ENCODE peak calls at places on chromosomes 5 and 9, in eight cellular contexts. One of them, this sample, is unnamed.

GRCh38 chr9:35432076-35432475 is 57.8 kb upstream of the RUSC2 start:
- DNase-seq in nephron progenitor cell: no peak
- DNase-seq in NCI-H1092: no peak
- DNase-seq in HTR-8/SVneo: no peak
- DNase-seq in activated CD4-positive, CD25-positive, alpha-beta regulatory T cell: no peak
- DNase-seq in Caki2: no peak
- DNase-seq in GDM1: no peak
- DNase-seq in kidney tubule cell: no peak
- DNase-seq in this sample: no peak

GRCh38 chr5:24167791-24168190 is 477.0 kb downstream of the CDH10 start:
- DNase-seq in nephron progenitor cell: no peak
- DNase-seq in NCI-H1092: no peak
- DNase-seq in HTR-8/SVneo: no peak
- DNase-seq in activated CD4-positive, CD25-positive, alpha-beta regulatory T cell: no peak
- DNase-seq in Caki2: peak
- DNase-seq in GDM1: no peak
- DNase-seq in kidney tubule cell: peak
- DNase-seq in this sample: peak

GRCh38 chr5:40288791-40289475 is 390.8 kb upstream of the PTGER4 start:
- DNase-seq in nephron progenitor cell: no peak
- DNase-seq in NCI-H1092: no peak
- DNase-seq in HTR-8/SVneo: no peak
- DNase-seq in activated CD4-positive, CD25-positive, alpha-beta regulatory T cell: no peak
- DNase-seq in Caki2: no peak
- DNase-seq in GDM1: no peak
- DNase-seq in kidney tubule cell: no peak
- DNase-seq in this sample: no peak

GRCh38 chr9:6076856-6077255 is 61.4 kb upstream of the RANBP6 start:
- DNase-seq in nephron progenitor cell: no peak
- DNase-seq in NCI-H1092: no peak
- DNase-seq in HTR-8/SVneo: no peak
- DNase-seq in activated CD4-positive, CD25-positive, alpha-beta regulatory T cell: no peak
- DNase-seq in Caki2: no peak
- DNase-seq in GDM1: no peak
- DNase-seq in kidney tubule cell: no peak
- DNase-seq in this sample: no peak

GRCh38 chr9:89375181-89375760 is 57.0 kb downstream of the SECISBP2 start:
- DNase-seq in nephron progenitor cell: no peak
- DNase-seq in NCI-H1092: no peak
- DNase-seq in HTR-8/SVneo: no peak
- DNase-seq in activated CD4-positive, CD25-positive, alpha-beta regulatory T cell: no peak
- DNase-seq in Caki2: peak
- DNase-seq in GDM1: peak
- DNase-seq in kidney tubule cell: peak
- DNase-seq in this sample: no peak

GRCh38 chr9:137880976-137881530 is 3.5 kb downstream of the CACNA1B start:
- DNase-seq in nephron progenitor cell: no peak
- DNase-seq in NCI-H1092: no peak
- DNase-seq in HTR-8/SVneo: no peak
- DNase-seq in activated CD4-positive, CD25-positive, alpha-beta regulatory T cell: no peak
- DNase-seq in Caki2: no peak
- DNase-seq in GDM1: no peak
- DNase-seq in kidney tubule cell: no peak
- DNase-seq in this sample: no peak

GRCh38 chr5:108266235-108266634 is 115.7 kb downstream of the FBXL17 start:
- DNase-seq in nephron progenitor cell: no peak
- DNase-seq in NCI-H1092: no peak
- DNase-seq in HTR-8/SVneo: no peak
- DNase-seq in activated CD4-positive, CD25-positive, alpha-beta regulatory T cell: no peak
- DNase-seq in Caki2: no peak
- DNase-seq in GDM1: no peak
- DNase-seq in kidney tubule cell: peak
- DNase-seq in this sample: peak

GRCh38 chr5:59275537-59276276 is 617.8 kb downstream of the PDE4D start:
- DNase-seq in nephron progenitor cell: peak
- DNase-seq in NCI-H1092: no peak
- DNase-seq in HTR-8/SVneo: peak
- DNase-seq in activated CD4-positive, CD25-positive, alpha-beta regulatory T cell: no peak
- DNase-seq in Caki2: no peak
- DNase-seq in GDM1: peak
- DNase-seq in kidney tubule cell: peak
- DNase-seq in this sample: peak

GRCh38 chr5:142826741-142827492 is 56.7 kb downstream of the ARHGAP26 start:
- DNase-seq in nephron progenitor cell: no peak
- DNase-seq in NCI-H1092: no peak
- DNase-seq in HTR-8/SVneo: peak
- DNase-seq in activated CD4-positive, CD25-positive, alpha-beta regulatory T cell: no peak
- DNase-seq in Caki2: peak
- DNase-seq in GDM1: no peak
- DNase-seq in kidney tubule cell: peak
- DNase-seq in this sample: peak

GRCh38 chr9:79701651-79702050 is 129.9 kb downstream of the TLE4 start:
- DNase-seq in nephron progenitor cell: no peak
- DNase-seq in NCI-H1092: no peak
- DNase-seq in HTR-8/SVneo: no peak
- DNase-seq in activated CD4-positive, CD25-positive, alpha-beta regulatory T cell: no peak
- DNase-seq in Caki2: no peak
- DNase-seq in GDM1: peak
- DNase-seq in kidney tubule cell: no peak
- DNase-seq in this sample: no peak

GRCh38 chr9:85213650-85214607 is 527.8 kb downstream of the AGTPBP1 start:
- DNase-seq in nephron progenitor cell: no peak
- DNase-seq in NCI-H1092: no peak
- DNase-seq in HTR-8/SVneo: no peak
- DNase-seq in activated CD4-positive, CD25-positive, alpha-beta regulatory T cell: no peak
- DNase-seq in Caki2: no peak
- DNase-seq in GDM1: no peak
- DNase-seq in kidney tubule cell: peak
- DNase-seq in this sample: no peak

GRCh38 chr5:138303365-138303764 is 28.2 kb downstream of the CDC25C start:
- DNase-seq in nephron progenitor cell: no peak
- DNase-seq in NCI-H1092: no peak
- DNase-seq in HTR-8/SVneo: no peak
- DNase-seq in activated CD4-positive, CD25-positive, alpha-beta regulatory T cell: no peak
- DNase-seq in Caki2: no peak
- DNase-seq in GDM1: no peak
- DNase-seq in kidney tubule cell: peak
- DNase-seq in this sample: no peak

GRCh38 chr5:32581010-32581785 is 4.2 kb upstream of the SUB1 start:
- DNase-seq in nephron progenitor cell: no peak
- DNase-seq in NCI-H1092: no peak
- DNase-seq in HTR-8/SVneo: no peak
- DNase-seq in activated CD4-positive, CD25-positive, alpha-beta regulatory T cell: no peak
- DNase-seq in Caki2: no peak
- DNase-seq in GDM1: no peak
- DNase-seq in kidney tubule cell: no peak
- DNase-seq in this sample: no peak

GRCh38 chr5:137342764-137343163 is 156.4 kb downstream of the SPOCK1 start:
- DNase-seq in nephron progenitor cell: no peak
- DNase-seq in NCI-H1092: no peak
- DNase-seq in HTR-8/SVneo: no peak
- DNase-seq in activated CD4-positive, CD25-positive, alpha-beta regulatory T cell: no peak
- DNase-seq in Caki2: peak
- DNase-seq in GDM1: no peak
- DNase-seq in kidney tubule cell: peak
- DNase-seq in this sample: peak

GRCh38 chr5:169336234-169336633 is 35.3 kb upstream of the SLIT3 start:
- DNase-seq in nephron progenitor cell: no peak
- DNase-seq in NCI-H1092: no peak
- DNase-seq in HTR-8/SVneo: no peak
- DNase-seq in activated CD4-positive, CD25-positive, alpha-beta regulatory T cell: no peak
- DNase-seq in Caki2: no peak
- DNase-seq in GDM1: no peak
- DNase-seq in kidney tubule cell: no peak
- DNase-seq in this sample: no peak

GRCh38 chr5:134576386-134577021 is 51.0 kb downstream of the JADE2 start:
- DNase-seq in nephron progenitor cell: no peak
- DNase-seq in NCI-H1092: no peak
- DNase-seq in HTR-8/SVneo: no peak
- DNase-seq in activated CD4-positive, CD25-positive, alpha-beta regulatory T cell: no peak
- DNase-seq in Caki2: no peak
- DNase-seq in GDM1: no peak
- DNase-seq in kidney tubule cell: peak
- DNase-seq in this sample: peak

GRCh38 chr9:73402081-73403028 is 250.7 kb downstream of the ANXA1 start:
- DNase-seq in nephron progenitor cell: no peak
- DNase-seq in NCI-H1092: no peak
- DNase-seq in HTR-8/SVneo: no peak
- DNase-seq in activated CD4-positive, CD25-positive, alpha-beta regulatory T cell: no peak
- DNase-seq in Caki2: no peak
- DNase-seq in GDM1: no peak
- DNase-seq in kidney tubule cell: no peak
- DNase-seq in this sample: no peak

GRCh38 chr5:19492861-19493260 is 495.1 kb downstream of the CDH18 start:
- DNase-seq in nephron progenitor cell: no peak
- DNase-seq in NCI-H1092: no peak
- DNase-seq in HTR-8/SVneo: no peak
- DNase-seq in activated CD4-positive, CD25-positive, alpha-beta regulatory T cell: no peak
- DNase-seq in Caki2: peak
- DNase-seq in GDM1: no peak
- DNase-seq in kidney tubule cell: no peak
- DNase-seq in this sample: no peak

GRCh38 chr5:178831049-178831448 is 28.7 kb upstream of the ZNF354B start:
- DNase-seq in nephron progenitor cell: no peak
- DNase-seq in NCI-H1092: no peak
- DNase-seq in HTR-8/SVneo: no peak
- DNase-seq in activated CD4-positive, CD25-positive, alpha-beta regulatory T cell: no peak
- DNase-seq in Caki2: no peak
- DNase-seq in GDM1: no peak
- DNase-seq in kidney tubule cell: no peak
- DNase-seq in this sample: no peak

GRCh38 chr9:136693490-136694162 is 6.4 kb upstream of the AGPAT2 start:
- DNase-seq in nephron progenitor cell: no peak
- DNase-seq in NCI-H1092: no peak
- DNase-seq in HTR-8/SVneo: peak
- DNase-seq in activated CD4-positive, CD25-positive, alpha-beta regulatory T cell: no peak
- DNase-seq in Caki2: peak
- DNase-seq in GDM1: no peak
- DNase-seq in kidney tubule cell: peak
- DNase-seq in this sample: peak

GRCh38 chr5:159189310-159189709 is 20.0 kb downstream of the RNF145 start:
- DNase-seq in nephron progenitor cell: no peak
- DNase-seq in NCI-H1092: no peak
- DNase-seq in HTR-8/SVneo: no peak
- DNase-seq in activated CD4-positive, CD25-positive, alpha-beta regulatory T cell: no peak
- DNase-seq in Caki2: no peak
- DNase-seq in GDM1: no peak
- DNase-seq in kidney tubule cell: no peak
- DNase-seq in this sample: no peak

GRCh38 chr9:272251-273213 is 57.9 kb downstream of the DOCK8 start:
- DNase-seq in nephron progenitor cell: no peak
- DNase-seq in NCI-H1092: no peak
- DNase-seq in HTR-8/SVneo: no peak
- DNase-seq in activated CD4-positive, CD25-positive, alpha-beta regulatory T cell: peak
- DNase-seq in Caki2: no peak
- DNase-seq in GDM1: peak
- DNase-seq in kidney tubule cell: no peak
- DNase-seq in this sample: no peak

GRCh38 chr9:21634951-21635350 is 152.8 kb upstream of the IFNE start:
- DNase-seq in nephron progenitor cell: no peak
- DNase-seq in NCI-H1092: no peak
- DNase-seq in HTR-8/SVneo: no peak
- DNase-seq in activated CD4-positive, CD25-positive, alpha-beta regulatory T cell: no peak
- DNase-seq in Caki2: no peak
- DNase-seq in GDM1: no peak
- DNase-seq in kidney tubule cell: no peak
- DNase-seq in this sample: no peak

GRCh38 chr5:95857185-95857945 is 34.8 kb upstream of the GLRX start:
- DNase-seq in nephron progenitor cell: no peak
- DNase-seq in NCI-H1092: no peak
- DNase-seq in HTR-8/SVneo: no peak
- DNase-seq in activated CD4-positive, CD25-positive, alpha-beta regulatory T cell: no peak
- DNase-seq in Caki2: no peak
- DNase-seq in GDM1: no peak
- DNase-seq in kidney tubule cell: peak
- DNase-seq in this sample: no peak

GRCh38 chr5:61667523-61668229 is 335.6 kb downstream of the ZSWIM6 start:
- DNase-seq in nephron progenitor cell: no peak
- DNase-seq in NCI-H1092: no peak
- DNase-seq in HTR-8/SVneo: no peak
- DNase-seq in activated CD4-positive, CD25-positive, alpha-beta regulatory T cell: no peak
- DNase-seq in Caki2: no peak
- DNase-seq in GDM1: no peak
- DNase-seq in kidney tubule cell: no peak
- DNase-seq in this sample: no peak

GRCh38 chr9:35096035-35096849 is at the start of gene PIGO:
- DNase-seq in nephron progenitor cell: peak
- DNase-seq in NCI-H1092: peak
- DNase-seq in HTR-8/SVneo: peak
- DNase-seq in activated CD4-positive, CD25-positive, alpha-beta regulatory T cell: peak
- DNase-seq in Caki2: peak
- DNase-seq in GDM1: peak
- DNase-seq in kidney tubule cell: peak
- DNase-seq in this sample: peak

GRCh38 chr5:180135967-180136641 is 64.5 kb upstream of the RNF130 start:
- DNase-seq in nephron progenitor cell: no peak
- DNase-seq in NCI-H1092: no peak
- DNase-seq in HTR-8/SVneo: no peak
- DNase-seq in activated CD4-positive, CD25-positive, alpha-beta regulatory T cell: no peak
- DNase-seq in Caki2: no peak
- DNase-seq in GDM1: no peak
- DNase-seq in kidney tubule cell: no peak
- DNase-seq in this sample: no peak

GRCh38 chr9:133787749-133788015 is 49.5 kb upstream of the SARDH start:
- DNase-seq in nephron progenitor cell: peak
- DNase-seq in NCI-H1092: no peak
- DNase-seq in HTR-8/SVneo: no peak
- DNase-seq in activated CD4-positive, CD25-positive, alpha-beta regulatory T cell: no peak
- DNase-seq in Caki2: no peak
- DNase-seq in GDM1: no peak
- DNase-seq in kidney tubule cell: no peak
- DNase-seq in this sample: no peak

GRCh38 chr5:10932426-10932825 is 171.4 kb upstream of the DAP start:
- DNase-seq in nephron progenitor cell: no peak
- DNase-seq in NCI-H1092: no peak
- DNase-seq in HTR-8/SVneo: no peak
- DNase-seq in activated CD4-positive, CD25-positive, alpha-beta regulatory T cell: no peak
- DNase-seq in Caki2: no peak
- DNase-seq in GDM1: no peak
- DNase-seq in kidney tubule cell: no peak
- DNase-seq in this sample: no peak

GRCh38 chr9:17165734-17166133 is 30.9 kb downstream of the CNTLN start:
- DNase-seq in nephron progenitor cell: no peak
- DNase-seq in NCI-H1092: no peak
- DNase-seq in HTR-8/SVneo: no peak
- DNase-seq in activated CD4-positive, CD25-positive, alpha-beta regulatory T cell: no peak
- DNase-seq in Caki2: no peak
- DNase-seq in GDM1: no peak
- DNase-seq in kidney tubule cell: no peak
- DNase-seq in this sample: no peak

GRCh38 chr9:136155576-136155975 is 36.9 kb upstream of the TMEM250 start:
- DNase-seq in nephron progenitor cell: no peak
- DNase-seq in NCI-H1092: no peak
- DNase-seq in HTR-8/SVneo: no peak
- DNase-seq in activated CD4-positive, CD25-positive, alpha-beta regulatory T cell: no peak
- DNase-seq in Caki2: no peak
- DNase-seq in GDM1: no peak
- DNase-seq in kidney tubule cell: no peak
- DNase-seq in this sample: no peak

GRCh38 chr9:109745335-109746283 is 34.4 kb upstream of the PALM2AKAP2 start:
- DNase-seq in nephron progenitor cell: peak
- DNase-seq in NCI-H1092: peak
- DNase-seq in HTR-8/SVneo: no peak
- DNase-seq in activated CD4-positive, CD25-positive, alpha-beta regulatory T cell: no peak
- DNase-seq in Caki2: no peak
- DNase-seq in GDM1: no peak
- DNase-seq in kidney tubule cell: no peak
- DNase-seq in this sample: no peak

GRCh38 chr9:69028754-69029153 is 6.8 kb upstream of the FXN start:
- DNase-seq in nephron progenitor cell: no peak
- DNase-seq in NCI-H1092: no peak
- DNase-seq in HTR-8/SVneo: no peak
- DNase-seq in activated CD4-positive, CD25-positive, alpha-beta regulatory T cell: no peak
- DNase-seq in Caki2: no peak
- DNase-seq in GDM1: peak
- DNase-seq in kidney tubule cell: no peak
- DNase-seq in this sample: no peak

GRCh38 chr9:114906922-114907571 is 23.3 kb downstream of the TNFSF8 start:
- DNase-seq in nephron progenitor cell: peak
- DNase-seq in NCI-H1092: peak
- DNase-seq in HTR-8/SVneo: peak
- DNase-seq in activated CD4-positive, CD25-positive, alpha-beta regulatory T cell: no peak
- DNase-seq in Caki2: peak
- DNase-seq in GDM1: peak
- DNase-seq in kidney tubule cell: peak
- DNase-seq in this sample: peak

This sample was measured in RCC 7860.